ENCODE peak calls at places on chromosomes 13 and 19, in four cellular contexts. R, C, I and G are unnamed samples.

GRCh38 chr19:3335431-3336350 is 30.7 kb upstream of the NFIC start:
- DNase-seq in R (no peak), C (no peak), I (no peak), G (no peak)

GRCh38 chr19:475360-475759 is 14.5 kb upstream of the SHC2 start:
- DNase-seq in R (no peak), C (no peak), I (no peak), G (no peak)

GRCh38 chr19:38670921-38671398 is 23.5 kb downstream of the ACTN4 start:
- DNase-seq in R (no peak), C (no peak), I (no peak), G (no peak)

GRCh38 chr13:50400035-50400726 is 384.9 kb downstream of the KCNRG start:
- DNase-seq in R (no peak), C (no peak), I (no peak), G (no peak)

GRCh38 chr19:43610493-43610892 is 1.4 kb upstream of the SRRM5 start:
- DNase-seq in R (no peak), C (no peak), I (no peak), G (no peak)

GRCh38 chr13:47798906-47799305 is 202.2 kb downstream of the SUCLA2 start:
- DNase-seq in R (no peak), C (no peak), I (no peak), G (no peak)

GRCh38 chr19:10293637-10294367 is 4.0 kb downstream of the ICAM5 start:
- DNase-seq in R (no peak), C (no peak), I (no peak), G (no peak)

GRCh38 chr13:91141619-91142061 is 205.8 kb upstream of the MIR17HG start:
- DNase-seq in R (no peak), C (no peak), I (no peak), G (no peak)

GRCh38 chr13:111920932-111921705 is 145.8 kb upstream of the SOX1 start:
- DNase-seq in R (no peak), C (no peak), I (no peak), G (no peak)

GRCh38 chr13:29978211-29978610 is 127.8 kb upstream of the UBL3 start:
- DNase-seq in R (no peak), C (no peak), I (no peak), G (no peak)

GRCh38 chr13:32791545-32792172 is 205.4 kb downstream of the PDS5B start:
- DNase-seq in R (no peak), C (no peak), I (no peak), G (peak; percentile 24)

GRCh38 chr19:18542936-18543813 is at the start of gene FKBP8:
- DNase-seq in R (peak; percentile 89), C (peak; percentile 90), I (peak; percentile 93), G (peak; percentile 90)

GRCh38 chr13:21233086-21233485 is 56.6 kb downstream of the MRPL57 start:
- DNase-seq in R (no peak), C (no peak), I (no peak), G (no peak)